ENCODE peak calls at places on chromosome 1, in five cellular contexts. E is CD8-positive, alpha-beta T cell; O is NCI-H1436; Z is HT1080; X is COR-L47. V is an unnamed sample.

GRCh38 chr1:107992341-107992740 is 27.4 kb upstream of the VAV3 start:
- DNase-seq in X (no peak), E (no peak), Z (no peak), O (no peak), V (no peak)

GRCh38 chr1:14725641-14726213 is 127.2 kb downstream of the KAZN start:
- DNase-seq in E (no peak), Z (no peak), O (no peak), X (peak), V (no peak)

GRCh38 chr1:89260042-89260441 is 12.6 kb downstream of the GBP5 start:
- DNase-seq in E (no peak), Z (no peak), X (peak), O (no peak), V (no peak)

GRCh38 chr1:25082216-25082899 is 149.9 kb downstream of the SYF2 start:
- DNase-seq in X (no peak), E (no peak), Z (peak), O (no peak), V (no peak)

GRCh38 chr1:39609618-39610331 is 29.7 kb downstream of the HEYL start:
- DNase-seq in X (peak), O (peak), Z (no peak), E (peak), V (peak)

GRCh38 chr1:93615201-93616150 is 66.2 kb downstream of the BCAR3 start:
- DNase-seq in X (no peak), Z (peak), E (no peak), O (no peak), V (no peak)

GRCh38 chr1:3068400-3069361 is at the start of gene PRDM16:
- DNase-seq in X (peak), E (no peak), Z (no peak), O (peak), V (peak)

GRCh38 chr1:181077576-181078242 is 10.8 kb upstream of the IER5 start:
- DNase-seq in E (no peak), O (peak), Z (no peak), X (no peak), V (no peak)

GRCh38 chr1:81733465-81733864 is 67.3 kb upstream of the ADGRL2 start:
- DNase-seq in O (no peak), X (no peak), E (no peak), Z (no peak), V (no peak)

GRCh38 chr1:1398677-1399186 is 403 bp downstream of the CCNL2 start:
- DNase-seq in E (no peak), Z (no peak), O (no peak), X (no peak), V (no peak)

GRCh38 chr1:204962742-204963632 is 80.0 kb upstream of the CNTN2 start:
- DNase-seq in X (no peak), E (no peak), O (no peak), Z (no peak), V (no peak)

GRCh38 chr1:27816921-27817630 is 13.5 kb upstream of the PPP1R8 start:
- DNase-seq in O (no peak), Z (no peak), E (no peak), X (no peak), V (no peak)

GRCh38 chr1:66431999-66432398 is 102.0 kb upstream of the SGIP1 start:
- DNase-seq in X (no peak), E (no peak), O (no peak), Z (no peak), V (no peak)

GRCh38 chr1:182175340-182176068 is 114.0 kb upstream of the ZNF648 start:
- DNase-seq in X (no peak), O (peak), Z (peak), E (no peak), V (peak)

GRCh38 chr1:232339077-232339476 is 290.9 kb downstream of the SIPA1L2 start:
- DNase-seq in O (no peak), E (no peak), X (no peak), Z (no peak), V (no peak)

GRCh38 chr1:117809764-117810163 is 119.7 kb downstream of the GDAP2 start:
- DNase-seq in X (no peak), E (no peak), Z (no peak), O (no peak), V (no peak)

GRCh38 chr1:184568148-184568547 is 181.3 kb downstream of the C1orf21 start:
- DNase-seq in O (no peak), E (no peak), X (no peak), Z (no peak), V (no peak)

GRCh38 chr1:226060976-226061792 is 1.3 kb upstream of the H3-3A start:
- DNase-seq in E (no peak), O (no peak), X (no peak), Z (no peak), V (no peak)

GRCh38 chr1:209589440-209589839 is 5.9 kb downstream of the CAMK1G start:
- DNase-seq in E (no peak), Z (no peak), X (no peak), O (no peak), V (no peak)

GRCh38 chr1:41823453-41823852 is 95.3 kb downstream of the HIVEP3 start:
- DNase-seq in E (no peak), X (no peak), O (no peak), Z (no peak), V (no peak)

GRCh38 chr1:178528963-178529355 is 16.1 kb downstream of the TEX35 start:
- DNase-seq in X (no peak), Z (no peak), E (no peak), O (no peak), V (no peak)

GRCh38 chr1:212699104-212699838 is 369 bp downstream of the BATF3 start:
- DNase-seq in Z (peak), E (no peak), O (peak), X (peak), V (peak)